ENCODE peak calls at places on chromosomes 16 and 17, in nine cellular contexts. One of them, this sample, is unnamed.

GRCh38 chr17:17729620-17730249 is 48.5 kb downstream of the RAI1 start:
- DNase-seq in GM12864: no peak
- DNase-seq in BJ: no peak
- DNase-seq in A549: peak
- DNase-seq in stomach: peak
- DNase-seq in fibroblast of mammary gland: no peak
- DNase-seq in spleen: no peak
- DNase-seq in SK-N-SH: peak
- DNase-seq in breast epithelium: no peak
- DNase-seq in this sample: no peak

GRCh38 chr17:57086069-57086930 is 1.3 kb downstream of the AKAP1 start:
- DNase-seq in GM12864: no peak
- DNase-seq in BJ: no peak
- DNase-seq in A549: peak
- DNase-seq in stomach: peak
- DNase-seq in fibroblast of mammary gland: no peak
- DNase-seq in spleen: no peak
- DNase-seq in SK-N-SH: peak
- DNase-seq in breast epithelium: no peak
- DNase-seq in this sample: peak

GRCh38 chr16:57608462-57609113 is 19.8 kb upstream of the ADGRG1 start:
- DNase-seq in GM12864: no peak
- DNase-seq in BJ: no peak
- DNase-seq in A549: no peak
- DNase-seq in stomach: no peak
- DNase-seq in fibroblast of mammary gland: no peak
- DNase-seq in spleen: peak
- DNase-seq in SK-N-SH: no peak
- DNase-seq in breast epithelium: no peak
- DNase-seq in this sample: no peak

GRCh38 chr17:851986-852385 is 69.8 kb downstream of the MRM3 start:
- DNase-seq in GM12864: no peak
- DNase-seq in BJ: no peak
- DNase-seq in A549: no peak
- DNase-seq in stomach: no peak
- DNase-seq in fibroblast of mammary gland: no peak
- DNase-seq in spleen: no peak
- DNase-seq in SK-N-SH: no peak
- DNase-seq in breast epithelium: no peak
- DNase-seq in this sample: no peak

GRCh38 chr17:10316986-10317834 is 55.6 kb downstream of the MYH13 start:
- DNase-seq in GM12864: no peak
- DNase-seq in BJ: no peak
- DNase-seq in A549: peak
- DNase-seq in stomach: peak
- DNase-seq in fibroblast of mammary gland: peak
- DNase-seq in spleen: no peak
- DNase-seq in SK-N-SH: peak
- DNase-seq in breast epithelium: no peak
- DNase-seq in this sample: peak

GRCh38 chr16:30148101-30148500 is 25.1 kb upstream of the MAPK3 start:
- DNase-seq in GM12864: no peak
- DNase-seq in BJ: no peak
- DNase-seq in A549: no peak
- DNase-seq in stomach: no peak
- DNase-seq in fibroblast of mammary gland: no peak
- DNase-seq in spleen: no peak
- DNase-seq in SK-N-SH: no peak
- DNase-seq in breast epithelium: no peak
- DNase-seq in this sample: no peak

GRCh38 chr17:48162946-48163506 is 55.5 kb downstream of the SNX11 start:
- DNase-seq in GM12864: peak
- DNase-seq in BJ: no peak
- DNase-seq in A549: peak
- DNase-seq in stomach: peak
- DNase-seq in fibroblast of mammary gland: no peak
- DNase-seq in spleen: no peak
- DNase-seq in SK-N-SH: no peak
- DNase-seq in breast epithelium: no peak
- DNase-seq in this sample: peak

GRCh38 chr17:63741251-63742049 is at the start of gene STRADA:
- DNase-seq in GM12864: peak
- DNase-seq in BJ: peak
- DNase-seq in A549: peak
- DNase-seq in stomach: peak
- DNase-seq in fibroblast of mammary gland: peak
- DNase-seq in spleen: peak
- DNase-seq in SK-N-SH: peak
- DNase-seq in breast epithelium: peak
- DNase-seq in this sample: peak

GRCh38 chr16:46801428-46802049 is 29.4 kb downstream of the C16orf87 start:
- DNase-seq in GM12864: no peak
- DNase-seq in BJ: no peak
- DNase-seq in A549: peak
- DNase-seq in stomach: no peak
- DNase-seq in fibroblast of mammary gland: peak
- DNase-seq in spleen: no peak
- DNase-seq in SK-N-SH: peak
- DNase-seq in breast epithelium: no peak
- DNase-seq in this sample: peak

GRCh38 chr17:75820411-75821080 is 23.7 kb downstream of the UNC13D start:
- DNase-seq in GM12864: no peak
- DNase-seq in BJ: no peak
- DNase-seq in A549: no peak
- DNase-seq in stomach: no peak
- DNase-seq in fibroblast of mammary gland: no peak
- DNase-seq in spleen: no peak
- DNase-seq in SK-N-SH: peak
- DNase-seq in breast epithelium: no peak
- DNase-seq in this sample: no peak

DNA sequence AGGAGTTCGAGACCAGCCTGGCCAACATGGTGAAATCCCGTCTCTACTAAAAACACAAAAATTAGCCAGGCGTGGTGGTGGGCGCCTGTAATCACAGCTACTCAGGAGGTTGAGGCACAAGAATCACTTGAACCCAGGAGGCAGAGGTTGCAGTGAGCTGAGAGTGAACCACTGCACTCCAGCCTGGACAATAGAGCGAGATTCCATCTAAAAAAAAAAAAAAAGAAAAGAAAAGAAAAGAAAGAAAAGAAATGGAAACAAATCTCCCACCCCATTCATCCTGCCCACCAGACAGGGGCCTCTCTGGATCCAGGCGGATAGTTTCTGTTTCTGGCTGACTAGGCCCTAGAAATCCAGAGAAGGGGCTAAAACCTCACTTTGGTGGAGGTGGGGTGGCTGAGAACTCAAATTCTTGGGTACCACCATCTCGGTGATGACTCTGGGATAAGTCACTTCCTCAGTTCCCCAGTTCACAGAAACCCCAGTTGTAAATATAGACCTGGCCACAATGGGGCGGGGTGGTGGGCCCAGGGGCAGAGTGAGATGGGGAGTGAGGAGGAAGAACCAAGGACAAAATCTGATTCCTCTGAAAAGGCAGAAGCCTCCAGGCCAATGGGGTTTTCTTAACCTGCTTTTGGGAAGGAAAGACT is 22.2 kb downstream of the SOCS1 start:
- DNase-seq in GM12864: no peak
- DNase-seq in BJ: no peak
- DNase-seq in A549: no peak
- DNase-seq in stomach: no peak
- DNase-seq in fibroblast of mammary gland: no peak
- DNase-seq in spleen: no peak
- DNase-seq in SK-N-SH: no peak
- DNase-seq in breast epithelium: no peak
- DNase-seq in this sample: no peak
- TF ChIP-seq CTCF in GM12864: peak
- TF ChIP-seq CTCF in BJ: no peak
- TF ChIP-seq CTCF in A549: no peak
- TF ChIP-seq CTCF in stomach: no peak
- TF ChIP-seq CTCF in fibroblast of mammary gland: no peak
- TF ChIP-seq CTCF in spleen: no peak
- TF ChIP-seq CTCF in SK-N-SH: no peak
- TF ChIP-seq CTCF in breast epithelium: no peak
- TF ChIP-seq CTCF in this sample: no peak

GRCh38 chr16:89285381-89285780 is 67.9 kb downstream of the ZNF778 start:
- DNase-seq in GM12864: no peak
- DNase-seq in BJ: no peak
- DNase-seq in A549: no peak
- DNase-seq in stomach: no peak
- DNase-seq in fibroblast of mammary gland: no peak
- DNase-seq in spleen: no peak
- DNase-seq in SK-N-SH: no peak
- DNase-seq in breast epithelium: no peak
- DNase-seq in this sample: no peak

GRCh38 chr16:89282523-89282922 is 65.0 kb downstream of the ZNF778 start:
- DNase-seq in GM12864: no peak
- DNase-seq in BJ: no peak
- DNase-seq in A549: no peak
- DNase-seq in stomach: no peak
- DNase-seq in fibroblast of mammary gland: no peak
- DNase-seq in spleen: no peak
- DNase-seq in SK-N-SH: no peak
- DNase-seq in breast epithelium: no peak
- DNase-seq in this sample: no peak

GRCh38 chr16:89281189-89281577 is 63.7 kb downstream of the ZNF778 start:
- DNase-seq in GM12864: no peak
- DNase-seq in BJ: no peak
- DNase-seq in A549: no peak
- DNase-seq in stomach: no peak
- DNase-seq in fibroblast of mammary gland: no peak
- DNase-seq in spleen: no peak
- DNase-seq in SK-N-SH: no peak
- DNase-seq in breast epithelium: no peak
- DNase-seq in this sample: no peak

GRCh38 chr16:89281829-89282228 is 64.3 kb downstream of the ZNF778 start:
- DNase-seq in GM12864: no peak
- DNase-seq in BJ: no peak
- DNase-seq in A549: no peak
- DNase-seq in stomach: no peak
- DNase-seq in fibroblast of mammary gland: no peak
- DNase-seq in spleen: no peak
- DNase-seq in SK-N-SH: no peak
- DNase-seq in breast epithelium: no peak
- DNase-seq in this sample: no peak

DNA sequence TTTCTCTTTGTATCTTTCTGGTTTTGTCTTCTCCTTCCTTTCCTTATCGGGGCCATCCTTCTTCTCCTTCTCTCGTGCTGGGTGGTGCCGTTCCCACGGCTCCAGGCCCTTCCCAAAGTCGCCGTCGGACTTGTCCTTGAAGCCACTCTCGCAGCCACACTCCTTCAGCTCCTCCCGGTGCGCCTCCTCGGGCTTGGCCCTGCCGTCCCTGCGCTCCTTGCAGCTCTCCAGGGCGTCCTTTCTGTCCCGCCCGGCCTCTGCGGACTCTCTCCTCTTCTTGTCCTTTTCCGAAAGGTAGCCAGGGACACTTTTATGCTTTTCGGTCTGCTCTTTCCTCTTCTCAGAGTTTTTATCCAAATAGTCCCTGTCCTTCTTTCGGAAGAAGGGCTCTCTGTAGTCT is 65.9 kb downstream of the ZNF778 start:
- DNase-seq in GM12864: no peak
- DNase-seq in BJ: no peak
- DNase-seq in A549: no peak
- DNase-seq in stomach: no peak
- DNase-seq in fibroblast of mammary gland: no peak
- DNase-seq in spleen: no peak
- DNase-seq in SK-N-SH: no peak
- DNase-seq in breast epithelium: no peak
- DNase-seq in this sample: no peak
- H3K4me3 ChIP-seq in GM12864: no peak
- H3K4me3 ChIP-seq in BJ: no peak
- H3K4me3 ChIP-seq in A549: no peak
- H3K4me3 ChIP-seq in stomach: no peak
- H3K4me3 ChIP-seq in fibroblast of mammary gland: no peak
- H3K4me3 ChIP-seq in spleen: no peak
- H3K4me3 ChIP-seq in SK-N-SH: no peak
- H3K4me3 ChIP-seq in breast epithelium: no peak
- H3K4me3 ChIP-seq in this sample: no peak

GRCh38 chr17:11742891-11743290 is 144.6 kb downstream of the DNAH9 start:
- DNase-seq in GM12864: no peak
- DNase-seq in BJ: no peak
- DNase-seq in A549: no peak
- DNase-seq in stomach: no peak
- DNase-seq in fibroblast of mammary gland: no peak
- DNase-seq in spleen: no peak
- DNase-seq in SK-N-SH: no peak
- DNase-seq in breast epithelium: no peak
- DNase-seq in this sample: no peak
- TF ChIP-seq CTCF in GM12864: no peak
- TF ChIP-seq CTCF in BJ: no peak
- TF ChIP-seq CTCF in A549: no peak
- TF ChIP-seq CTCF in stomach: no peak
- TF ChIP-seq CTCF in fibroblast of mammary gland: no peak
- TF ChIP-seq CTCF in spleen: no peak
- TF ChIP-seq CTCF in SK-N-SH: no peak
- TF ChIP-seq CTCF in breast epithelium: no peak
- TF ChIP-seq CTCF in this sample: no peak

DNA sequence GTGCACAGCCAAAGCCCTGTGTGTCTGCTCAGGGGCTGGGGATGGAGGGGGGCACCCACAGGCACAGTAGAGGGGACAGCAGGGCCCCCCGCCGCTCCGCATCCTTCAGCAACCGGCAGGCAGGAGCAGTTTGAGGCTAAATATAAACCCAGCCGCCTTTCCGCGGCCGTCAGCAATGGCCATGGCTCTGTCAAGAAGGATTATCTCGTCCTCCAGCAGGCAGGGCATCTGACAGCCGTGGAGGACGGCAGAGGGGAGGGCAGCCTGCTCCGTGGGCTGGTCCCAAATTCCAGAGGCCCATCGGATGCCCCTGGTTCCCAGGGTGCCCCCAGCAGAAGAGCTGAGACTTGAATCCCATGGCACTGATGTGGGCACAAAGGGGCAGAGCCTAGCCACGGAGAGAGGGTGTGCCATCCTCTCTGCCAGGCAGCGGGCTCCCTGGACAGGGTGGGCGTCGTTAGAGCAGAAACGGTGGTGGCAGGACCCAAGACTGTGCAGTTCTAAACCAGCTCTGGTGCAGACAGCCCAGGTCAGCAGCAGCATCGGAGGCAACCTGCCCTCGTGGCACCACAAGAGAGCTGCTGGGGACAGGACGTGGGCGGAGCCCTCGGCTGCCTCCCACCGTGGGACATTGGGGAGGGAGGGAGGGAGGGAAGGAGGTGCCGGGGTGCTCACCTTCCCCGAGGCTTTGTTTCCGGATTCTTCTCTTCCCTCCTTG is 198.8 kb upstream of the CIBAR2 start:
- DNase-seq in GM12864: no peak
- DNase-seq in BJ: no peak
- DNase-seq in A549: no peak
- DNase-seq in stomach: no peak
- DNase-seq in fibroblast of mammary gland: no peak
- DNase-seq in spleen: peak
- DNase-seq in SK-N-SH: no peak
- DNase-seq in breast epithelium: no peak
- DNase-seq in this sample: no peak
- H3K4me3 ChIP-seq in GM12864: no peak
- H3K4me3 ChIP-seq in BJ: no peak
- H3K4me3 ChIP-seq in A549: no peak
- H3K4me3 ChIP-seq in stomach: no peak
- H3K4me3 ChIP-seq in fibroblast of mammary gland: no peak
- H3K4me3 ChIP-seq in spleen: no peak
- H3K4me3 ChIP-seq in SK-N-SH: no peak
- H3K4me3 ChIP-seq in breast epithelium: no peak
- H3K4me3 ChIP-seq in this sample: no peak

GRCh38 chr17:7239091-7240027 is at the start of gene PHF23:
- DNase-seq in GM12864: peak
- DNase-seq in BJ: peak
- DNase-seq in A549: peak
- DNase-seq in stomach: peak
- DNase-seq in fibroblast of mammary gland: peak
- DNase-seq in spleen: peak
- DNase-seq in SK-N-SH: peak
- DNase-seq in breast epithelium: peak
- DNase-seq in this sample: peak
- TF ChIP-seq CTCF in GM12864: no peak
- TF ChIP-seq CTCF in BJ: no peak
- TF ChIP-seq CTCF in A549: no peak
- TF ChIP-seq CTCF in stomach: peak
- TF ChIP-seq CTCF in fibroblast of mammary gland: no peak
- TF ChIP-seq CTCF in spleen: peak
- TF ChIP-seq CTCF in SK-N-SH: no peak
- TF ChIP-seq CTCF in breast epithelium: peak
- TF ChIP-seq CTCF in this sample: no peak

This sample was measured in choroid plexus epithelial cell.